ENCODE peak calls at places on chromosomes 2 and 18, in four cellular contexts. T is BE2C, W is cardiac fibroblast, G is uterus. I is an unnamed sample.
A peak's percentile ranks its signal among the peaks of the same experiment; 100 is the strongest.

GRCh38 chr18:49646864-49647263 is 85.0 kb downstream of the LIPG start:
- DNase-seq in T (no peak), G (no peak), W (no peak), I (no peak)

GRCh38 chr2:43000242-43001054 is 208.1 kb upstream of the HAAO start:
- DNase-seq in T (no peak), G (no peak), W (no peak), I (no peak)

GRCh38 chr2:52881606-52882005 is 886.0 kb upstream of the CHAC2 start:
- DNase-seq in G (no peak), T (no peak), W (peak; percentile 24), I (peak; percentile 23)

GRCh38 chr18:24231773-24232735 is 93.2 kb downstream of the CABYR start:
- DNase-seq in G (peak; percentile 34), W (peak; percentile 74), T (no peak), I (no peak)

GRCh38 chr2:176534798-176535479 is 265.7 kb downstream of the MTX2 start:
- DNase-seq in W (peak; percentile 18), T (no peak), G (no peak), I (peak; percentile 66)

GRCh38 chr18:74040459-74041332 is 106.9 kb downstream of the FBXO15 start:
- DNase-seq in T (peak; percentile 58), G (no peak), W (no peak), I (no peak)

GRCh38 chr2:130728007-130728454 is 839 bp upstream of the GPR148 start:
- DNase-seq in T (no peak), G (no peak), W (no peak), I (no peak)

GRCh38 chr2:29295843-29296242 is 180.6 kb downstream of the CLIP4 start:
- DNase-seq in G (no peak), T (peak; percentile 67), W (peak; percentile 47), I (no peak)

GRCh38 chr2:206869824-206870495 is 69.4 kb upstream of the CPO start:
- DNase-seq in G (no peak), T (no peak), W (no peak), I (no peak)

GRCh38 chr2:100124746-100125145 is 17.6 kb downstream of the AFF3 start:
- DNase-seq in G (no peak), T (no peak), W (peak; percentile 35), I (peak; percentile 37)

GRCh38 chr2:144505245-144505801 is 14.6 kb downstream of the ZEB2 start:
- DNase-seq in W (peak; percentile 62), T (no peak), G (no peak), I (no peak)

GRCh38 chr2:210421916-210422315 is 54.6 kb downstream of the LANCL1 start:
- DNase-seq in G (no peak), T (no peak), W (peak; percentile 84), I (peak; percentile 59)

GRCh38 chr2:42864222-42864621 is 71.8 kb upstream of the HAAO start:
- DNase-seq in W (no peak), T (no peak), G (peak; percentile 8), I (no peak)

GRCh38 chr2:79713131-79713785 is 200.4 kb downstream of the CTNNA2 start:
- DNase-seq in W (peak; percentile 53), T (no peak), G (no peak), I (no peak)

GRCh38 chr18:4510709-4511108 is 55.6 kb upstream of the DLGAP1 start:
- DNase-seq in T (no peak), W (no peak), G (no peak), I (no peak)

GRCh38 chr2:235807347-235807746 is 313.5 kb downstream of the AGAP1 start:
- DNase-seq in W (no peak), T (no peak), G (no peak), I (no peak)

GRCh38 chr2:137924019-137924418 is 40.3 kb upstream of the HNMT start:
- DNase-seq in G (no peak), T (no peak), W (no peak), I (no peak)

GRCh38 chr2:148978026-148978685 is 60.3 kb upstream of the LYPD6B start:
- DNase-seq in G (no peak), T (no peak), W (no peak), I (no peak)

GRCh38 chr2:196635156-196635555 is 4.4 kb upstream of the CCDC150 start:
- DNase-seq in T (no peak), W (peak; percentile 5), G (no peak), I (no peak)

GRCh38 chr2:144162652-144163051 is 357.3 kb downstream of the ZEB2 start:
- DNase-seq in T (no peak), G (no peak), W (peak; percentile 16), I (no peak)

GRCh38 chr2:3278521-3279218 is 98.9 kb downstream of the EIPR1 start:
- DNase-seq in T (no peak), W (no peak), G (no peak), I (no peak)

GRCh38 chr18:51630706-51631105 is 433.2 kb upstream of the MEX3C start:
- DNase-seq in T (no peak), W (no peak), G (no peak), I (no peak)

GRCh38 chr2:42169869-42170465 is 814 bp downstream of the EML4 start:
- DNase-seq in W (peak; percentile 17), G (no peak), T (no peak), I (no peak)

GRCh38 chr2:50648031-50648430 is 383.9 kb downstream of the NRXN1 start:
- DNase-seq in T (no peak), G (no peak), W (no peak), I (no peak)

DNA sequence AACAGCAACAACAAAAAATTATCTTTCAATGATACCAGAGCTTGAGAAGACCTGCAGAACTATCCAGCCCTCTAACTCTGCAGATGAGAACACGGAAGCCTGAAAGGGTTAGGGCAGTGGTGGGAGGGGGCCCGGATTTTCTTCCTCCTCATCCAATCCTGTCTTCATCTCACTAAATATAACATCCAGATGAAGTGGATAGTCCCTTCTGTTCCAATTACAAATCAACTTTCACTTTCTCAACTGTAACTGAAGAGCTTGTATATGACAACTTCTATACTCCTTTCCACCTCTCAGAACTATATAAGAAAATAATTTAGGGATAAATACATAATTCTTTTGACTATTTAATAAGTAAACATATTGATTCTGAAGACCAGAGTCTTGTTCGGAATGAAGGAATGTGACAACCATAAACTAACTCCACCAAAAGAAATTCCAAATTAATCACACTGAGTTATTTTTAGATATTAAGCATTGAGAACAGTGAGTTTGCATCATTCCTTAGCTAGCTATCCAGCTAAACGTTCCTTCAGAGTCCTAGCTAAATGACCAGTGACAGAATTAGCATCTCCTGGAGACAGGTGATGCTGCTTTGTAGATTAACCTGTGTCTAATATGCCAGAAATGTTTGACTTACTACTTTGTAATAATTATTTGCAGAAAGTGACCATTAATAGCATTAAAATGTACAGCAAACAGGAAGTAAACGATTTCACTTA is 32.7 kb downstream of the SFT2D3 start:
- DNase-seq in G (no peak), W (peak; percentile 51), T (no peak), I (no peak)
- H3K4me3 ChIP-seq in G (no peak overlapping the region), W (no peak overlapping the region), T (no peak overlapping the region), I (no peak overlapping the region)

DNA sequence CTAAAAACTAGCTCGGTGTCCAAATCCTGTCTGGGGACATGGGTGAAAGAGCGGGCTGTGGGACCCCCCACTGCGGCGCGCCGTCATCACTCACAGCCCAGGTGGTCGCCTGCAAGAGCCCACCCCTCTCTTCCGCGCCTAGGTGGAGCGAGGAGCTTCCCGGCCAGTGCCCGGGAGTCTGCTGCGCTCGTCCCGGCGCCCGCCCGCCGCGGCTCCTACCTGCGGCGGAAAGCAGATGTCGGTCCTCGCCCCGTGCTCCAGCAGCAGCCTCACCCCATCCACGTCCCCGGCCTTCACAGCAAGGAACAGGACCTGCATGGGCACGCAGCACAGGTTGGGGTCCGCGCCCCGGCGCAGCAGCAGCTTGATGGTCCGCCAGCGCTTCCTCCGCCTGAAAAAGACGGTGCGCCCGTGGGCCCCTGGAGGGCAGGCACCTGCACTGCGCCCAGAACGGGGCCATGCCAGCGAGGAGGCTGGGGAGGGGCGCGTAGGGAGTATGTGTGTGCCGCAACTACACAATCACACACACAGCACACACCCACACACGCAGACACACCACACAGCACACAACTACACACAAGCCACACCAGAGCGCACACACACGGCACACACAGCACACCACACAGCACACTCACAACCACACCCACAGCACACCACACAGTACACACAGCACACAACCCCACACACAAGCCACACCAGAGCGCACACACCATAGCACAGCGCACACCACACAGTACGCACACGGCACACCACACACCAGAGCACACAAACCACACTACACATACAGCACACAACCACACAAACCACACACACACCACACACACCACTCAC is 37.4 kb downstream of the ANKMY1 start:
- DNase-seq in G (no peak), W (no peak), T (no peak), I (no peak)
- TF ChIP-seq CTCF in G (no peak), W (no peak), T (no peak), I (no peak)

GRCh38 chr2:240018071-240018750 is 6.9 kb downstream of the NDUFA10 start:
- DNase-seq in G (no peak), W (no peak), T (no peak), I (no peak)

GRCh38 chr2:240024766-240025165 is 376 bp downstream of the NDUFA10 start:
- DNase-seq in T (no peak), G (no peak), W (peak; percentile 3), I (no peak)

GRCh38 chr2:240021488-240022104 is 3.5 kb downstream of the NDUFA10 start:
- DNase-seq in T (peak; percentile 84), G (peak; percentile 35), W (peak; percentile 67), I (no peak)

GRCh38 chr2:240023792-240024191 is 1.4 kb downstream of the NDUFA10 start:
- DNase-seq in T (no peak), W (no peak), G (no peak), I (no peak)
- H3K4me3 ChIP-seq in T (peak overlapping the region; percentile 95), W (no peak overlapping the region), G (no peak overlapping the region), I (peak overlapping the region; percentile 86)

DNA sequence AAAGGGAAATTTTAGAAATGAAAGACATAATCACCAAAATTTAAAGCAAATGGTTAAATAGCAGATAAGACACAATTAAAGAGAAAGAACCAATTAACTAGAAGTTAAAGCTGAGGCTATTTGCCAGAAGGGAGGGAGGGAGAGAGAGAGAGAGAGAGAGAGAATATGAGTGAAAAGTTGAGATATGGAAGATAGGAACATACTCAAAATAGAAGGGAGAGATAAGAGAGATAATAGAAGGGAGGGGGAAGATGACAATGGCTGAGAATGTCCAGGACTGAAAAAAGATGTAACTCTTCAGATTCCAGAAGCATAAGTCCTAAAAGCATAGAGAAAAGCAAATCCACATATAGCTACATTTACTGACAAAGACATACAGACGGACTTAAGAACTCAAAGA is 17.1 kb upstream of the AAK1 start:
- DNase-seq in G (no peak), W (no peak), T (no peak), I (no peak)
- TF ChIP-seq CTCF in G (no peak), W (no peak), T (no peak), I (no peak)

GRCh38 chr2:154452906-154453493 is 245.5 kb upstream of the KCNJ3 start:
- DNase-seq in W (peak; percentile 45), G (no peak), T (no peak), I (peak; percentile 23)

GRCh38 chr2:154452471-154452870 is 246.0 kb upstream of the KCNJ3 start:
- DNase-seq in G (no peak), T (no peak), W (no peak), I (no peak)

GRCh38 chr2:154455201-154455600 is 243.3 kb upstream of the KCNJ3 start:
- DNase-seq in G (no peak), T (no peak), W (peak; percentile 60), I (no peak)

GRCh38 chr2:154457291-154457690 is 241.2 kb upstream of the KCNJ3 start:
- DNase-seq in W (peak; percentile 25), T (no peak), G (no peak), I (no peak)

GRCh38 chr2:154455871-154456270 is 242.6 kb upstream of the KCNJ3 start:
- DNase-seq in W (peak; percentile 54), G (no peak), T (no peak), I (no peak)
- H3K4me3 ChIP-seq in W (peak overlapping the region; percentile 21), G (peak overlapping the region; percentile 16), T (no peak overlapping the region), I (peak overlapping the region; percentile 28)